ENCODE peak calls at places on chromosomes 1 and 21, in eight cellular contexts. X, R, D, B, P, W, E and H are unnamed samples.
A peak's percentile ranks its signal among the peaks of the same experiment; 100 is the strongest.

GRCh38 chr1:88001460-88001859 is 672.8 kb downstream of the LMO4 start:
- DNase-seq in P (peak; percentile 54), X (no peak), W (peak; percentile 66), B (peak; percentile 12), D (no peak), R (peak; percentile 40), E (no peak), H (no peak)

GRCh38 chr1:30877205-30877912 is 31.2 kb downstream of the SDC3 start:
- DNase-seq in X (peak; percentile 34), P (peak; percentile 80), R (peak; percentile 36), W (peak; percentile 72), E (peak; percentile 32), B (no peak), D (no peak), H (no peak)

GRCh38 chr1:45884700-45885099 is 81.3 kb downstream of the MAST2 start:
- DNase-seq in B (no peak), R (no peak), D (no peak), P (no peak), W (peak; percentile 40), X (peak; percentile 21), E (no peak), H (no peak)

GRCh38 chr1:30731806-30732276 is 8.5 kb upstream of the MATN1 start:
- DNase-seq in B (no peak), W (no peak), X (no peak), D (no peak), R (no peak), E (no peak), P (no peak), H (no peak)

GRCh38 chr1:165914136-165914798 is 86.9 kb downstream of the UCK2 start:
- DNase-seq in E (peak; percentile 76), W (peak; percentile 71), X (peak; percentile 79), P (peak; percentile 86), D (peak; percentile 7), B (no peak), R (peak; percentile 87), H (peak; percentile 74)

GRCh38 chr1:51564124-51564523 is 45.1 kb upstream of the EPS15 start:
- DNase-seq in X (peak; percentile 40), R (no peak), D (no peak), E (no peak), P (peak; percentile 51), W (peak; percentile 42), B (no peak), H (peak; percentile 42)

GRCh38 chr1:187696092-187696491 is 867.3 kb downstream of the PLA2G4A start:
- DNase-seq in B (no peak), X (no peak), R (no peak), E (no peak), D (no peak), P (peak; percentile 27), W (peak; percentile 62), H (no peak)

GRCh38 chr1:50251592-50252165 is 143.0 kb downstream of the ELAVL4 start:
- DNase-seq in D (no peak), B (no peak), R (no peak), P (no peak), W (no peak), X (no peak), E (no peak), H (peak; percentile 56)

GRCh38 chr1:20590313-20590777 is 1.4 kb downstream of the CDA start:
- DNase-seq in W (no peak), R (peak; percentile 68), D (no peak), B (no peak), E (no peak), P (peak; percentile 87), X (peak; percentile 31), H (no peak)

GRCh38 chr21:25024639-25025038 is 582.6 kb downstream of the MRPL39 start:
- DNase-seq in R (no peak), D (no peak), P (no peak), E (no peak), B (no peak), X (no peak), W (no peak), H (no peak)

GRCh38 chr1:206892351-206892984 is 4.8 kb upstream of the IL24 start:
- DNase-seq in D (no peak), R (peak; percentile 13), E (no peak), X (no peak), B (no peak), P (peak; percentile 80), W (peak; percentile 58), H (no peak)

GRCh38 chr21:46322351-46323226 is 1.1 kb downstream of the C21orf58 start:
- DNase-seq in D (no peak), B (no peak), X (peak; percentile 45), P (peak; percentile 38), R (peak; percentile 46), E (peak; percentile 27), W (peak; percentile 62), H (no peak)

GRCh38 chr1:176374967-176375569 is 87.9 kb upstream of the PAPPA2 start:
- DNase-seq in P (peak; percentile 77), D (no peak), B (peak; percentile 33), W (peak; percentile 57), R (peak; percentile 56), E (peak; percentile 90), X (peak; percentile 90), H (peak; percentile 31)

DNA sequence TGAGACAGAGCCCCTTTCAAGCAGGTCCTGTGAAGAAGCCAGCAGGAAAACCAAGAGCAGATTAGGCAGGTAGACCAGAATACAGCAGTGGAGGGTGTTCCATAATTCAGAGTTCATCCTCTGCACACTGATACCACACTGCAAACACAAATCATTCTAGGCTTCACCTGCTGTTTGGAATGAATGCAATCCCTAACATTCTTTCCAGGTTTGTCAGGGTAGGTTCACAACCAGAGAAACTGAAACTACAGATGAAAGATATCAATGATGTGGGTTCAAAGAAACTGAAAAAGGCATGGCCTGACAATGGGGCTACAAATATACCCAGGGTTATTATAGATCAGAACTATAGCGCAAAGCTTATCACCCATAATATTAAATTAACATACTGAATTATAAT is 8.9 kb upstream of the SGIP1 start:
- DNase-seq in R (no peak), W (no peak), P (no peak), B (no peak), E (no peak), D (no peak), X (no peak), H (no peak)
- TF ChIP-seq CTCF in R (no peak), W (no peak), P (no peak), B (no peak), E (no peak), D (no peak), X (no peak), H (no peak)

GRCh38 chr1:5947978-5948680 is 44.1 kb downstream of the NPHP4 start:
- DNase-seq in D (no peak), X (no peak), R (no peak), E (no peak), B (no peak), P (peak; percentile 46), W (no peak), H (no peak)

GRCh38 chr1:5948681-5949005 is 43.6 kb downstream of the NPHP4 start:
- DNase-seq in D (no peak), W (no peak), R (no peak), B (no peak), P (no peak), E (no peak), X (no peak), H (no peak)

GRCh38 chr1:5949761-5950100 is 42.5 kb downstream of the NPHP4 start:
- DNase-seq in R (no peak), D (no peak), W (no peak), E (no peak), X (no peak), P (no peak), B (no peak), H (no peak)

GRCh38 chr1:5950201-5950895 is 41.9 kb downstream of the NPHP4 start:
- DNase-seq in X (no peak), P (no peak), E (no peak), R (no peak), D (no peak), B (no peak), W (no peak), H (no peak)

GRCh38 chr1:5949074-5949760 is 43.0 kb downstream of the NPHP4 start:
- DNase-seq in R (no peak), P (no peak), E (no peak), B (no peak), X (peak; percentile 41), D (no peak), W (no peak), H (no peak)
- TF ChIP-seq CTCF in R (peak; percentile 35), P (no peak), E (no peak), B (no peak), X (peak; percentile 12), D (no peak), W (no peak), H (peak; percentile 5)

GRCh38 chr21:27570306-27570868 is 603.5 kb upstream of the ADAMTS5 start:
- DNase-seq in W (peak; percentile 90), X (peak; percentile 21), D (peak; percentile 56), P (peak; percentile 95), B (peak; percentile 92), R (peak; percentile 85), E (no peak), H (no peak)
- TF ChIP-seq CTCF in W (no peak), X (no peak), D (no peak), P (no peak), B (no peak), R (no peak), E (no peak), H (no peak)

GRCh38 chr1:161131721-161132409 is 602 bp downstream of the DEDD start:
- DNase-seq in B (no peak), E (no peak), D (no peak), X (peak; percentile 44), W (peak; percentile 40), P (peak; percentile 29), R (peak; percentile 33), H (no peak)

GRCh38 chr1:161130266-161130665 is 2.2 kb downstream of the DEDD start:
- DNase-seq in W (no peak), D (no peak), B (no peak), X (no peak), E (no peak), R (no peak), P (no peak), H (no peak)

GRCh38 chr1:161128591-161129420 is 3.7 kb downstream of the DEDD start:
- DNase-seq in D (no peak), E (no peak), W (no peak), B (no peak), P (no peak), X (no peak), R (no peak), H (no peak)

GRCh38 chr1:161133220-161133740 is 813 bp upstream of the DEDD start:
- DNase-seq in X (no peak), B (no peak), E (no peak), P (peak; percentile 15), R (no peak), D (no peak), W (no peak), H (no peak)

DNA sequence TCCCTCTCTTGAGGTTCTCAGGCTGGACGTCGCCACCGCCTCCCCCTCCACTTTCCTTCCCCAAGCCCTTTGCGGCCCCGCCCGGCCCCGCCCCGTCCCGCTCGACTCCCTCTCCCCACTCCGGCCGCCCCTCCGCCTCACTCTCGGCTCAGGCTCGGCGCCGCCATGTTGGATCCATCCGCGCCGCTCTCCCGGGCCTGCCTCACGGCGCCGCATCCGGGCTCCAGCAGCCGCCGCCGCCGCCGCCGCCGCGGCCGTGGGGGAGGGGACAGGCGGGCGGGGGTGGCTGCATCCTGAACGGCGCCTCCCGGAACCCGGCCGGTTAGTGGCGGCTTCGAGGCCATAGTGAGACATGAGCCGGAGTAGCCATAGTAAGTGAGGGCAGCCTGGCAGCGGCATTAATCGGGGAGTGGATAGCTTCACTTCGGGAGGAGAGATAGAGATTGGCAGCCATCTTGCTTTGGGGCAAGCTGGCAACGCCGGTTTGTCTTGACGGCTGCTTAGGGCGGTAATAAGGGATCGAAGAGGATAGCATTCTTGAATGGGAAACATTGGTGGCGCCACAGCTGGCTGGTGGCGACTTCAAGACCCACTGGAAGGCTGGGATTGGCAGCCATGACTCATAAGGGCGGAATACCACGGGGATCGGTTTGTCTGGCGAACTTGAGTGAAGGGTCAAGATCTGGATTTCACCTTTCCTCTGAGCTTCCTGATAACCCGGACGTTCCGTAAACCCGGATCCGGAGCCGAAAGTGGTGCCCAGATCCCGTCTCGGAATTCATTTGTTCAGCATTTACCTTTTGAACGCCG is at the start of gene DEDD:
- DNase-seq in D (peak; percentile 94), P (peak; percentile 95), E (peak; percentile 91), R (peak; percentile 97), X (peak; percentile 96), B (peak; percentile 82), W (peak; percentile 96), H (peak; percentile 96)
- TF ChIP-seq CTCF in D (peak; percentile 35), P (no peak), E (no peak), R (peak; percentile 37), X (no peak), B (no peak), W (no peak), H (peak; percentile 12)